ENCODE peak calls at places on chromosomes 16 and 17, in eight cellular contexts. M, Q, K, Y, U, B, E and I are unnamed samples. For H3K27me3 and H3K4me1, the result is how much of the 10 kb centered on the place peaks cover.

GRCh38 chr17:56074366-56074765 is 78.9 kb upstream of the ANKFN1 start:
- DNase-seq in M (no peak), Q (no peak), K (no peak), Y (no peak), U (no peak), B (no peak), E (no peak), I (no peak)

GRCh38 chr17:43595466-43595865 is 49.3 kb upstream of the ETV4 start:
- DNase-seq in M (no peak), Q (no peak), K (no peak), Y (no peak), U (no peak), B (no peak), E (no peak), I (peak)

GRCh38 chr17:44775136-44775837 is 16.5 kb downstream of the ADAM11 start:
- DNase-seq in M (peak), Q (peak), K (peak), Y (no peak), U (peak), B (peak), E (peak), I (peak)

GRCh38 chr16:14958323-14958600 is 16.6 kb upstream of the PDXDC1 start:
- DNase-seq in M (no peak), Q (no peak), K (no peak), Y (no peak), U (no peak), B (no peak), E (no peak), I (no peak)

GRCh38 chr16:78570409-78571141 is 471.1 kb downstream of the WWOX start:
- DNase-seq in M (no peak), Q (no peak), K (no peak), Y (no peak), U (no peak), B (no peak), E (no peak), I (no peak)

GRCh38 chr16:5509794-5510193 is 412.2 kb upstream of the EEF2KMT start:
- DNase-seq in M (no peak), Q (no peak), K (no peak), Y (no peak), U (no peak), B (no peak), E (no peak), I (no peak)

GRCh38 chr17:50953831-50954601 is 87.9 kb upstream of the TOB1 start:
- DNase-seq in M (no peak), Q (peak), K (no peak), Y (peak), U (peak), B (peak), E (peak), I (peak)

GRCh38 chr16:67198238-67198734 is 645 bp upstream of the ELMO3 start:
- DNase-seq in M (peak), Q (peak), K (no peak), Y (peak), U (peak), B (no peak), E (peak), I (peak)

GRCh38 chr17:49436174-49436573 is 21.5 kb upstream of the PHB1 start:
- DNase-seq in M (no peak), Q (no peak), K (no peak), Y (no peak), U (no peak), B (no peak), E (no peak), I (no peak)

GRCh38 chr17:2243953-2244352 is 59.6 kb downstream of the SMG6 start:
- DNase-seq in M (no peak), Q (no peak), K (no peak), Y (no peak), U (peak), B (no peak), E (no peak), I (no peak)

GRCh38 chr16:23119570-23119969 is 29.7 kb downstream of the USP31 start:
- DNase-seq in M (no peak), Q (peak), K (no peak), Y (no peak), U (peak), B (no peak), E (no peak), I (peak)

GRCh38 chr17:17907469-17907868 is 64.7 kb downstream of the TOM1L2 start:
- DNase-seq in M (no peak), Q (no peak), K (no peak), Y (no peak), U (no peak), B (no peak), E (no peak), I (no peak)

GRCh38 chr16:82033006-82033405 is 2.0 kb upstream of the HSD17B2 start:
- DNase-seq in M (no peak), Q (no peak), K (no peak), Y (no peak), U (no peak), B (no peak), E (no peak), I (no peak)

GRCh38 chr16:80725566-80726162 is 78.7 kb downstream of the CDYL2 start:
- DNase-seq in M (no peak), Q (no peak), K (no peak), Y (no peak), U (peak), B (no peak), E (no peak), I (no peak)

GRCh38 chr17:3647769-3648540 is 11.4 kb downstream of the CTNS start:
- DNase-seq in M (no peak), Q (peak), K (no peak), Y (peak), U (peak), B (peak), E (peak), I (peak)

GRCh38 chr16:11833951-11834695 is 17.2 kb downstream of the RSL1D1 start:
- DNase-seq in M (no peak), Q (peak), K (no peak), Y (no peak), U (peak), B (no peak), E (peak), I (peak)

GRCh38 chr16:51544850-51545467 is 393.9 kb upstream of the SALL1 start:
- DNase-seq in M (no peak), Q (no peak), K (no peak), Y (no peak), U (no peak), B (no peak), E (no peak), I (no peak)

GRCh38 chr16:28623172-28623711 is 13.4 kb upstream of the SULT1A1 start:
- DNase-seq in M (peak), Q (peak), K (no peak), Y (peak), U (peak), B (peak), E (peak), I (no peak)

GRCh38 chr16:75491876-75492275 is 3.4 kb downstream of the CHST6 start:
- DNase-seq in M (no peak), Q (no peak), K (no peak), Y (peak), U (no peak), B (no peak), E (no peak), I (peak)

GRCh38 chr16:25827709-25828108 is 135.9 kb downstream of the HS3ST4 start:
- DNase-seq in M (no peak), Q (no peak), K (no peak), Y (no peak), U (no peak), B (no peak), E (no peak), I (no peak)

GRCh38 chr16:84648595-84649510 is 542 bp downstream of the KLHL36 start:
- DNase-seq in M (peak), Q (peak), K (no peak), Y (no peak), U (no peak), B (peak), E (peak), I (no peak)

GRCh38 chr16:17414421-17414820 is 56.3 kb downstream of the XYLT1 start:
- DNase-seq in M (no peak), Q (no peak), K (no peak), Y (no peak), U (no peak), B (no peak), E (no peak), I (no peak)

GRCh38 chr17:31561469-31562412 is 170.3 kb downstream of the RAB11FIP4 start:
- DNase-seq in M (no peak), Q (no peak), K (no peak), Y (no peak), U (peak), B (no peak), E (no peak), I (no peak)

GRCh38 chr16:354286-354881 is 1.9 kb upstream of the AXIN1 start:
- DNase-seq in M (no peak), Q (no peak), K (no peak), Y (no peak), U (no peak), B (peak), E (peak), I (peak)

GRCh38 chr17:77460514-77461046 is 319.8 kb downstream of the SEC14L1 start:
- DNase-seq in M (no peak), Q (no peak), K (no peak), Y (no peak), U (no peak), B (no peak), E (peak), I (no peak)

GRCh38 chr17:65324574-65324973 is 187.4 kb downstream of the RGS9 start:
- DNase-seq in M (no peak), Q (no peak), K (no peak), Y (no peak), U (no peak), B (no peak), E (no peak), I (no peak)

DNA sequence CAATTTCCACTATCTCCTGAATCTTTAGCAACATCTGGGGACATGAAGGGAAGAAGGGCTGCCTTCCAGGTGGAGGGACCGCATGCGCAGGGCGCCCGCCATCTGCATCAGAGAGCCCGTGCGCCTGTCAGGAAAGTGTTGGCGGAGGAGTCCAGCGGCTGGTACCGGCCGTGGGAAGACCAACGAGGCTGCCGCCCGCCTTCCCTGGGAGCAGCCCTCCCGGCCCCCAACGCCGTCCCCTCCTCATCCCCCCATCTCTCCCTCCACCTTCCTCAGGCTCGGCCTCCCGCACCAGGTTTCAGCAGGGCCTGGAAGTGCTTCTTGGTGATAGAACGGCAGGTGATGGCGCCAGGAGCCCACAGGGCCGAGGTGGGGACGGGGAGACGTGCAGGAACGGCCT is 8.8 kb downstream of the CLCN7 start:
- DNase-seq in M (no peak), Q (no peak), K (no peak), Y (no peak), U (no peak), B (peak), E (no peak), I (no peak)
- H3K27ac ChIP-seq in M (no peak), Q (no peak), K (no peak), Y (no peak), U (no peak), B (no peak), E (no peak), I (no peak)

DNA sequence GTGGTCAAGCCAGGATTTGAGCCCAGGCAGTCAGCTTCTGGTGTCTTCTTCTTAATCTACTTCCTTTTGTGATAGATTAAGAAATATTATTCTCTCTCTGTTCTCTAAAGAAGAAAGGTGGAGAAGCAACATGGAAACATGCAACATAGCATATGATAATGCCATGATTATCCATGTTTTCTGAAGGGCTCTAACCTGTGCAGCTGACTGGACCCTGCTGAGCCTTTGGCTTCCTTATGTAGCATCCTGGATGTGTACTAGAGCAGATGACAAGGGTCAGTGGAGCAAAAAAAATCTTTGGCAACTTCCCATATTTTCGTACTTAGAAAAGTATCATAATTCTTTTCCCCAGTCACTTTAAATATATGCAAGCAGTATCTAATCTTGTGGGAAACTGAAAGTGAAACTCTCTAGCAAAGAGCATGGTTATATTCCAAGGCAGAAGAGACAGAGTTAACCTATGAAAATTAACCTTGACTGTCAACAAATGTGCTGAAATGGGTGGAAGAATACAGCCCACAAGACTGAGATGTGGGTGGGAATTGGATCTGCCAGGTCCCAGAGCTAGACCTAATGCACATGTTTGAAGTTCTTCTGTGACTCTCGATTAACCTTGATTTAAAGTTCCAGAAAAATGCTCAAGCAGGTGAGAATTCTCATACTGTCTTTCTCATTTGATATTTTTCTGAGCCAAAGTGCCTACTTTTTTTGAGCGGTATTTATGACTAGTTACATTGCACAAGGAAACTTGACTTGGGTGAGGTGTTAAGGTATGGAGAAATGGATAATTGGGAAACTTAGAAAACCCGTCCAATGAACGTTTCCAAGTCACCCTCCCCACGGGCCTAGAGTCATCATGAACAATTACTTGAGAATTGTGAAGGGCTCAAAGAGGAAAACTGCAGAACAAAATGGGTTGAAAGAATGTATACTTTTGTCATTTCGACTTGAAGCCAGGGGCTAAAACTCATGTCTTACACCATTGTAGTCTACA is 248.6 kb downstream of the FTO start:
- DNase-seq in M (no peak), Q (peak), K (no peak), Y (no peak), U (peak), B (no peak), E (no peak), I (no peak)
- H3K27me3 ChIP-seq in M (under half), Q (under half), K (under half), Y (under half), U (under half), B (under half), E (under half), I (under half)

DNA sequence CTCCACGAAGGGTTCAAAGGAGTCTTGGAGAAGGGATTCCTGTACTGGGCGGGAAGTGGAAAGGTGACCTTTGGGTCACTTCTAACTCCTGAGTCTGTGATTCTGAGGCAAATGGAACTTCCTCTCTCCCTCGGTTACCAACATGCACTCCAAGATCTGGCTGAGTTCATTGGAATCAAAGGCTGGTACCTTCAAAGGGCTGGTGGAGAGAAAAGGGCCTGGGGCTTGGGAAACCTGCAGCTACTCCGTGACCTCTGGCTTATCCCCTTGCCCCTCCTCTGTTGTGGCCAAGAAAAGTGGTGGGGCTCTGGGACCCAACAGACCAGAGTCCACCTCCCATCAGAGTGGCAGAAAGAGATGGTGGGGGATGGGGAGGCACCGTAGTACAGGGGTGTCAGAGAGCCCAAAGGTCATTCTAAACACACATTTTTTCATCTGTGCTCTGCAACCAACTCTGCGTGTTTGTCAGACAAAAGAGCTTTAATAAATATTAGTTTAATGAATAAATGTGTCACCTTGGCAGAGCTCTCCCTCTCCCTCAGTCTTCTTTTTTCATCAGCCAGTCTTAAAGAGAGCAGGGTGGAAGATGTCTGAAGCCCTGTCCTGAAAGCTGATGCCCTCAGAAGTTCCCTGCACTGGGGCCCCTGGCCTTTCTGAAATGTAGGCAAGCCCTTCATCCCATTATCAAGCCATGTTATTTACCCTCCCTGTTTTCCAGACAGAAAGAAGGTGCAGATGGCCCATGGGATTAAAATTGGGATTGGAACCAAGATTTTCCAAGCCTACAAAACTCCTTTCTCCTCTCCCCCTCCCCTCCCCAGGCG is 227.4 kb downstream of the CCDC182 start:
- DNase-seq in M (no peak), Q (no peak), K (no peak), Y (no peak), U (no peak), B (no peak), E (no peak), I (no peak)
- H3K4me1 ChIP-seq in M (under half), Q (half or more), K (under half), Y (under half), U (under half), B (under half), E (under half), I (under half)

GRCh38 chr17:62781356-62781755 is 26.8 kb downstream of the MARCHF10 start:
- DNase-seq in M (no peak), Q (peak), K (no peak), Y (peak), U (peak), B (no peak), E (no peak), I (no peak)
- H3K27ac ChIP-seq in M (no peak), Q (no peak), K (peak), Y (no peak), U (no peak), B (no peak), E (no peak), I (peak)

DNA sequence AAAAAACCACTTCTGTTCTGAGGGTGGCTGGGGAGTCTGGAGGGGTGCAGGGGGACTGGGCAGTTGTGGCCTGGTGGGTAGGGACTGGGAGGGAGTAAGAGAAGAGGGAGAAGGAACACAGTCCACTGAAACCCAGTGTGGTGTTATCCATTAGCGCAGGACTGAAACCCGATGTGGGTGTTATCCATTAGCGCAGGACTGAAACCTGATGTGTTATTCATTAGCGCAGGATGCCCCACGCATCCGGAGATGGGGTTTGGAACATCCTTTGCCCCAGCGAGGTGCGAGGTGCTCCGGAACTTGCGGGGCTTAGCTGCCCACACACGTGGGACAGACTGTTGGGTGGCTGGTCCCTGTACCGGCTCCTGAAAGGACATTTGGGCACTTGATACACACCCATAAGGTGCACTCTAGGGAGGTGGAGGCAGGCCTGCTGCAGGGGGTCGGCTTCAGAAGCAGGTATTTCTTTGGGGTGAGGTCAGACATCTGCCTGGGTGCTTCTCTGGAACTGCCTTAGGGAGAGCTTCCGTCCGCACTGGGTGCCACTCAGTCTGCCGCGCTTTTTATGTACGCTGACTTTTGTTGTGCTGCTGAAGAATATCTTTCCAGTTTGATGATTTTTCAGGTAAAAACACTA is 20.3 kb upstream of the FASN start:
- DNase-seq in M (no peak), Q (no peak), K (no peak), Y (no peak), U (no peak), B (no peak), E (no peak), I (no peak)
- H3K27me3 ChIP-seq in M (under half), Q (under half), K (under half), Y (under half), U (under half), B (under half), E (under half), I (under half)